ENCODE peak calls at places on chromosome 11, in four cellular contexts. I is fibroblast of mammary gland, G is astrocyte of the cerebellum, O is cardiac fibroblast. F is an unnamed sample.

GRCh38 chr11:12288934-12289666 is 88.3 kb upstream of the PARVA start:
- DNase-seq in I (no peak), G (no peak), O (no peak), F (no peak)

GRCh38 chr11:130217632-130218031 is 58.0 kb downstream of the ST14 start:
- DNase-seq in I (no peak), O (no peak), G (no peak), F (no peak)

GRCh38 chr11:77140231-77140959 is 12.3 kb downstream of the MYO7A start:
- DNase-seq in I (peak), G (no peak), O (peak), F (peak)

GRCh38 chr11:71183878-71184277 is 68.5 kb downstream of the SHANK2 start:
- DNase-seq in G (no peak), I (no peak), O (no peak), F (no peak)

GRCh38 chr11:128892866-128893565 is 1.9 kb downstream of the KCNJ5 start:
- DNase-seq in O (no peak), I (no peak), G (no peak), F (peak)

GRCh38 chr11:129815596-129816461 is at the start of gene TMEM45B:
- DNase-seq in G (no peak), I (no peak), O (no peak), F (no peak)

GRCh38 chr11:97909544-97910394 is 1111.0 kb upstream of the CNTN5 start:
- DNase-seq in G (peak), O (peak), I (no peak), F (no peak)

GRCh38 chr11:35559949-35560348 is 34.5 kb upstream of the PAMR1 start:
- DNase-seq in O (no peak), I (no peak), G (no peak), F (no peak)

GRCh38 chr11:112852141-112852853 is 108.9 kb upstream of the NCAM1 start:
- DNase-seq in G (no peak), I (peak), O (peak), F (peak)

GRCh38 chr11:120527111-120527748 is 15.7 kb downstream of the GRIK4 start:
- DNase-seq in O (no peak), I (peak), G (peak), F (no peak)

GRCh38 chr11:35035894-35036408 is 103.0 kb upstream of the CD44 start:
- DNase-seq in G (peak), O (peak), I (peak), F (peak)

GRCh38 chr11:130211781-130212401 is 52.3 kb downstream of the ST14 start:
- DNase-seq in I (no peak), G (no peak), O (no peak), F (no peak)

GRCh38 chr11:111135101-111135500 is 110.4 kb upstream of the POU2AF2 start:
- DNase-seq in G (no peak), O (no peak), I (no peak), F (no peak)

GRCh38 chr11:46363031-46363407 is 15.8 kb downstream of the DGKZ start:
- DNase-seq in I (peak), G (no peak), O (peak), F (peak)

GRCh38 chr11:61158691-61159381 is 2.4 kb downstream of the VPS37C start:
- DNase-seq in I (peak), G (peak), O (peak), F (peak)

GRCh38 chr11:91248199-91248807 is 976.3 kb upstream of the FAT3 start:
- DNase-seq in O (peak), G (peak), I (peak), F (peak)

GRCh38 chr11:118881130-118881717 is 2.5 kb upstream of the CXCR5 start:
- DNase-seq in O (no peak), G (no peak), I (no peak), F (no peak)

GRCh38 chr11:121389651-121390050 is 62.5 kb upstream of the SORL1 start:
- DNase-seq in O (no peak), G (peak), I (no peak), F (peak)

GRCh38 chr11:75849917-75850316 is 34.9 kb downstream of the UVRAG start:
- DNase-seq in G (no peak), O (no peak), I (no peak), F (no peak)

GRCh38 chr11:76744186-76745058 is 38.7 kb upstream of the TSKU start:
- DNase-seq in G (no peak), I (peak), O (peak), F (no peak)

GRCh38 chr11:103228807-103229206 is 119.6 kb downstream of the DYNC2H1 start:
- DNase-seq in G (no peak), O (peak), I (peak), F (no peak)

GRCh38 chr11:100719809-100720221 is 32.7 kb downstream of the ARHGAP42 start:
- DNase-seq in O (peak), I (peak), G (peak), F (peak)

GRCh38 chr11:64089915-64090810 is 54.4 kb downstream of the FLRT1 start:
- DNase-seq in I (no peak), O (no peak), G (no peak), F (no peak)

GRCh38 chr11:74371269-74372039 is 26.8 kb downstream of the PGM2L1 start:
- DNase-seq in O (peak), I (peak), G (peak), F (peak)

GRCh38 chr11:37571248-37571647 is 973.2 kb upstream of the RAG2 start:
- DNase-seq in O (no peak), G (no peak), I (no peak), F (peak)

GRCh38 chr11:26144309-26144690 is 187.6 kb upstream of the ANO3 start:
- DNase-seq in G (no peak), O (no peak), I (no peak), F (no peak)

GRCh38 chr11:118604566-118604965 is 2.8 kb upstream of the PHLDB1 start:
- DNase-seq in I (no peak), O (no peak), G (no peak), F (no peak)

GRCh38 chr11:104650234-104650633 is 248.0 kb downstream of the CASP12 start:
- DNase-seq in I (peak), O (no peak), G (no peak), F (no peak)

GRCh38 chr11:56932572-56933235 is 56.0 kb upstream of the OR5AK2 start:
- DNase-seq in O (peak), I (peak), G (peak), F (peak)

GRCh38 chr11:46364056-46364455 is 16.8 kb downstream of the DGKZ start:
- DNase-seq in O (peak), G (no peak), I (no peak), F (peak)

GRCh38 chr11:125950178-125950490 is 4.3 kb downstream of the VSIG10L2 start:
- DNase-seq in O (no peak), I (no peak), G (no peak), F (no peak)

GRCh38 chr11:110518809-110519514 is 89.2 kb downstream of the FDX1 start:
- DNase-seq in G (no peak), O (peak), I (peak), F (no peak)

GRCh38 chr11:13983081-13983751 is 20.7 kb downstream of the SPON1 start:
- DNase-seq in I (peak), G (peak), O (no peak), F (no peak)

GRCh38 chr11:9815486-9816136 is 151.7 kb downstream of the SWAP70 start:
- DNase-seq in I (peak), O (peak), G (peak), F (peak)

GRCh38 chr11:125685228-125685627 is 4.6 kb upstream of the ACRV1 start:
- DNase-seq in I (no peak), O (no peak), G (no peak), F (no peak)

DNA sequence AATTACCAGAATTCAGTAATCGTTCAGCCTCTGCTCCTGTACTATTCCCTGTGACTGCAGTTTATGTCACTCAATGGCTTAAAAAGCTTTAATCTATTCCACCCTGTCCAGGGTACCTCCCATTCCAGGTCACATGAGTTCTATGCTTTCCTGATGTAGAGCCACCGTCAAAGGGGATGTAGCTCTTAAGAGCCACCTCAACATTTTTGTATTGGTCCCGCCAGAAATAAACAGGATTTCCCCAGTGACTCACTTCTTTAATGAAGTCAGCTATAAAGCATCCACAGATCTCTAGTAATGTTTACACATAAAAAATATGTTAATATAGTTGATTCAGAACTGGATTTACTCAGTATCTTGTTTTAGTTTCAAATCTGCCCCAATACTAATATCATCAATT is 1.3 kb upstream of the OR8D1 start:
- DNase-seq in G (no peak), O (peak), I (peak), F (peak)
- TF ChIP-seq CTCF in G (no peak), O (no peak), I (no peak), F (no peak)

DNA sequence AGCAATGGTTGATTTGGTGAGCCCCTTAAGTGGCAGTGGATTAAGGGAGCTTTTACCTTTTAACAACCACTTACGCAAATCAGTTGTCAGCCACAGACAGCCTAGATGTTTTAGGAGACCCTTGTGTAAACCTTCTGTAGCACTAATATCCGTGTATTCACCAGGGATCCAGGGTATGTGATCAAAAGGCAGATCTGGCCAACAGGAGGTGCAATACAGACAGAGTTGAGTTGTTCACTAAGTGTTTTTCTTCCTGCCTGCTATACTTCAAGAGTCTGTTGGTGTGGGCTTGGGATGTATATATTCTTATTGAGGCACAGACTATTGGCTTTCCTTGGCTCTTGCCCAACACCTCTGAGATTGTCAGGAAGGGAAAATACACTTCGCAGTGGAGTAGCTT is 175.1 kb downstream of the FAT3 start:
- DNase-seq in I (no peak), O (no peak), G (no peak), F (peak)
- TF ChIP-seq CTCF in I (peak), O (no peak), G (no peak), F (no peak)

GRCh38 chr11:65646921-65647701 is 9.2 kb downstream of the SIPA1 start:
- DNase-seq in I (peak), O (no peak), G (no peak), F (peak)
- TF ChIP-seq CTCF in I (no peak), O (no peak), G (no peak), F (no peak)

GRCh38 chr11:44565008-44565745 is at the start of gene CD82:
- DNase-seq in G (peak), O (peak), I (peak), F (peak)
- TF ChIP-seq CTCF in G (peak), O (no peak), I (no peak), F (peak)

GRCh38 chr11:67289226-67289650 is at the start of gene ANKRD13D:
- DNase-seq in G (no peak), I (no peak), O (no peak), F (peak)
- TF ChIP-seq CTCF in G (no peak), I (no peak), O (no peak), F (no peak)

DNA sequence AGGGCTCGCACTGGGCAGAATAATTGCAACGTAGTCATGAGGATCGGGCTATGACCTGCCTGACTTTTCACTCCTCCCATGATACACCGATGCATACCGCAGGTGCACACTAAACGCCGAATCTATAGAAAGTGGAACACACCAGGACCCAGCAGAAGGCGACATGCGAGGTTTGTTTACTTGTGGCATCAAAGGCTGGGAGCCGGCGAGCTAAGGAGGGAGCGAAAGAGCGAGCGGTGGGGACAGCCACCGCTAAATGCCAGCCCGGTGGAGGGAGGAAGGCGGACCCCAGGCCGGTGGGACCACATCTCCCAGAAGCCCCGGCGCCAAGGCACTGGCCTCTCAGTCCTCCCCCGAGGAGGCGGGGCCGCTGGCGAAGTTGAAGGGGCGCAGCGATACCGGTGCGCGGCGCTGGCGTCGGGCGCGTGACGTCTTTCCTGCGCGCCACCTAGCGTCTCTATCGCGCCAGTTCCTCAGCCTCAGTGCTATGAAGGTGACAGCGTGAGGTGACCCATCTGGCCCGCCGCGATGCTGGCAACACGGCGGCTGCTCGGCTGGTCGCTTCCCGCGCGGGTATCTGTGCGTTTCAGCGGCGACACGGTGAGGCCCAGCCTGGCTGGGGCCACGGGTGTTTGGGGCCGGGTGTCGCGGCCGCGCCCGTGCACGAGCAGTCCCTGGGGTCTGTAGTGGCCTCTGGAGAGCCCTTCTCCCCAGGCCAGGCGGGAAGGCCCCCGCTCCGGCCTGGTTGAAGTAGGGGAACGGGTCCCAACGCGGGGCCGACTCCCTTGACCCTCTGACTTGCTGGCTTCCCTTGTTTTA is at the start of gene NDUFV1:
- DNase-seq in G (peak), I (peak), O (peak), F (peak)
- TF ChIP-seq CTCF in G (peak), I (no peak), O (peak), F (peak)

GRCh38 chr11:16191852-16192240 is 164.5 kb downstream of the SOX6 start:
- DNase-seq in G (no peak), I (no peak), O (no peak), F (no peak)
- TF ChIP-seq CTCF in G (no peak), I (no peak), O (no peak), F (no peak)

F was measured in epithelial cell of esophagus.